ENCODE peak calls at places on chromosomes 13 and 19, in nine cellular contexts. O is body of pancreas; X is GM12892; E is hippocampal formation; G is activated gamma-delta T cell treated with Interleukin-2 at 50 U/mL for 16 hours; W is effector CD4-positive, alpha-beta T cell; S is WTC11; K is NCI-H510A; P is AG10803. V is an unnamed sample.

GRCh38 chr13:30158774-30159445 is 148.4 kb downstream of the KATNAL1 start:
- DNase-seq in O (no peak), X (no peak), E (no peak), G (no peak), W (no peak), S (no peak), K (no peak), P (peak), V (no peak)

GRCh38 chr13:25192936-25193335 is 20.8 kb upstream of the AMER2 start:
- DNase-seq in O (no peak), X (no peak), E (peak), G (no peak), W (no peak), S (no peak), K (no peak), P (no peak), V (no peak)

GRCh38 chr13:79724348-79725103 is 243.6 kb downstream of the NDFIP2 start:
- DNase-seq in O (no peak), X (no peak), E (no peak), G (no peak), W (no peak), S (no peak), K (no peak), P (no peak), V (no peak)

GRCh38 chr13:22801402-22802003 is 379.3 kb upstream of the SGCG start:
- DNase-seq in O (no peak), X (no peak), E (no peak), G (no peak), W (no peak), S (no peak), K (no peak), P (peak), V (no peak)

GRCh38 chr19:1049841-1050240 is 9.9 kb downstream of the ABCA7 start:
- DNase-seq in O (no peak), X (no peak), E (no peak), G (no peak), W (no peak), S (no peak), K (no peak), P (no peak), V (no peak)

GRCh38 chr13:97369269-97369893 is 64.6 kb upstream of the RAP2A start:
- DNase-seq in O (no peak), X (no peak), E (no peak), G (no peak), W (no peak), S (no peak), K (no peak), P (no peak), V (no peak)

GRCh38 chr19:43620061-43621001 is 902 bp upstream of the ZNF428 start:
- DNase-seq in O (no peak), X (no peak), E (no peak), G (peak), W (peak), S (no peak), K (no peak), P (no peak), V (no peak)

GRCh38 chr19:6362351-6362801 is 1.0 kb downstream of the CLPP start:
- DNase-seq in O (no peak), X (no peak), E (no peak), G (peak), W (peak), S (no peak), K (no peak), P (no peak), V (no peak)

GRCh38 chr19:37654833-37655688 is at the start of gene ZFP30:
- DNase-seq in O (peak), X (peak), E (peak), G (peak), W (peak), S (peak), K (peak), P (peak), V (peak)

GRCh38 chr19:40907968-40908735 is 26.1 kb upstream of the CYP2A7 start:
- DNase-seq in O (peak), X (peak), E (no peak), G (peak), W (peak), S (peak), K (no peak), P (no peak), V (no peak)

GRCh38 chr19:39192846-39193245 is 3.9 kb upstream of the NCCRP1 start:
- DNase-seq in O (no peak), X (no peak), E (no peak), G (no peak), W (no peak), S (no peak), K (no peak), P (no peak), V (no peak)

GRCh38 chr19:42440357-42441046 is 2.2 kb downstream of the CXCL17 start:
- DNase-seq in O (peak), X (peak), E (peak), G (peak), W (peak), S (peak), K (peak), P (peak), V (peak)

GRCh38 chr13:112065521-112065866 is 1.5 kb upstream of the SOX1 start:
- DNase-seq in O (no peak), X (no peak), E (no peak), G (no peak), W (no peak), S (no peak), K (no peak), P (no peak), V (no peak)

GRCh38 chr19:48445256-48445605 is 552 bp upstream of the GRWD1 start:
- DNase-seq in O (no peak), X (no peak), E (peak), G (no peak), W (no peak), S (no peak), K (peak), P (peak), V (peak)

GRCh38 chr13:66402546-66402945 is 827.6 kb downstream of the PCDH9 start:
- DNase-seq in O (no peak), X (no peak), E (no peak), G (no peak), W (no peak), S (no peak), K (no peak), P (no peak), V (no peak)

GRCh38 chr13:51130348-51130747 is 19.3 kb upstream of the C13orf42 start:
- DNase-seq in O (no peak), X (no peak), E (no peak), G (no peak), W (no peak), S (no peak), K (no peak), P (no peak), V (no peak)

GRCh38 chr13:63279136-63279535 is 1863.5 kb upstream of the PCDH20 start:
- DNase-seq in O (no peak), X (no peak), E (no peak), G (no peak), W (no peak), S (no peak), K (no peak), P (no peak), V (no peak)

GRCh38 chr19:4861147-4861546 is 6.3 kb downstream of the PLIN3 start:
- DNase-seq in O (no peak), X (no peak), E (no peak), G (no peak), W (no peak), S (no peak), K (peak), P (no peak), V (peak)

GRCh38 chr19:33486936-33487793 is 34.4 kb downstream of the PEPD start:
- DNase-seq in O (no peak), X (no peak), E (no peak), G (no peak), W (no peak), S (no peak), K (no peak), P (no peak), V (no peak)

GRCh38 chr19:35011091-35011689 is 11.1 kb downstream of the GRAMD1A start:
- DNase-seq in O (no peak), X (no peak), E (no peak), G (peak), W (no peak), S (no peak), K (no peak), P (no peak), V (no peak)

GRCh38 chr13:43307221-43307920 is 284.0 kb downstream of the DNAJC15 start:
- DNase-seq in O (no peak), X (no peak), E (no peak), G (no peak), W (no peak), S (no peak), K (no peak), P (no peak), V (no peak)

GRCh38 chr19:49217382-49217781 is 59.8 kb downstream of the TRPM4 start:
- DNase-seq in O (no peak), X (no peak), E (no peak), G (no peak), W (no peak), S (no peak), K (no peak), P (peak), V (no peak)

GRCh38 chr19:51927859-51928258 is 587 bp downstream of the ZNF613 start:
- DNase-seq in O (no peak), X (no peak), E (no peak), G (no peak), W (no peak), S (no peak), K (no peak), P (no peak), V (no peak)

GRCh38 chr19:2385053-2385721 is 25.1 kb downstream of the TMPRSS9 start:
- DNase-seq in O (peak), X (no peak), E (no peak), G (no peak), W (no peak), S (peak), K (no peak), P (peak), V (peak)

GRCh38 chr13:99197257-99197651 is 3.4 kb upstream of the UBAC2 start:
- DNase-seq in O (no peak), X (no peak), E (no peak), G (no peak), W (no peak), S (no peak), K (peak), P (no peak), V (no peak)

GRCh38 chr13:113562085-113562749 is 22.3 kb upstream of the TFDP1 start:
- DNase-seq in O (peak), X (peak), E (peak), G (peak), W (no peak), S (peak), K (peak), P (peak), V (peak)

GRCh38 chr19:40411125-40411842 is 1.9 kb downstream of the PRX start:
- DNase-seq in O (no peak), X (no peak), E (no peak), G (no peak), W (no peak), S (no peak), K (no peak), P (no peak), V (peak)

GRCh38 chr19:50331187-50332013 is 2.2 kb upstream of the KCNC3 start:
- DNase-seq in O (no peak), X (peak), E (no peak), G (no peak), W (no peak), S (peak), K (no peak), P (no peak), V (peak)

GRCh38 chr19:38564981-38565685 is 52.6 kb downstream of the MAP4K1 start:
- DNase-seq in O (no peak), X (no peak), E (no peak), G (peak), W (no peak), S (no peak), K (no peak), P (no peak), V (no peak)

GRCh38 chr19:10513223-10513622 is 4.0 kb downstream of the S1PR5 start:
- DNase-seq in O (no peak), X (no peak), E (no peak), G (no peak), W (no peak), S (no peak), K (no peak), P (no peak), V (peak)

GRCh38 chr13:27290715-27291114 is 20.1 kb downstream of the RASL11A start:
- DNase-seq in O (no peak), X (no peak), E (no peak), G (no peak), W (no peak), S (no peak), K (no peak), P (no peak), V (no peak)

GRCh38 chr13:49343731-49344130 is 96.0 kb downstream of the CDADC1 start:
- DNase-seq in O (no peak), X (no peak), E (no peak), G (no peak), W (no peak), S (no peak), K (no peak), P (no peak), V (no peak)

GRCh38 chr19:29928831-29929230 is 13.2 kb upstream of the URI1 start:
- DNase-seq in O (no peak), X (peak), E (no peak), G (no peak), W (no peak), S (no peak), K (no peak), P (no peak), V (no peak)

GRCh38 chr19:5424192-5424973 is 30.8 kb upstream of the ZNRF4 start:
- DNase-seq in O (no peak), X (no peak), E (no peak), G (no peak), W (no peak), S (no peak), K (no peak), P (no peak), V (no peak)

GRCh38 chr13:113089693-113090414 is 15.7 kb upstream of the F7 start:
- DNase-seq in O (no peak), X (no peak), E (no peak), G (no peak), W (no peak), S (no peak), K (no peak), P (no peak), V (no peak)

GRCh38 chr19:8688930-8689329 is 9.7 kb downstream of the ACTL9 start:
- DNase-seq in O (no peak), X (no peak), E (no peak), G (no peak), W (no peak), S (no peak), K (no peak), P (no peak), V (peak)

GRCh38 chr19:15701757-15702589 is 25.9 kb upstream of the OR10H2 start:
- DNase-seq in O (no peak), X (no peak), E (no peak), G (no peak), W (no peak), S (no peak), K (no peak), P (no peak), V (no peak)